ENCODE peak calls at places on chromosome 7, in seven cellular contexts. C is chondrocyte, I is A549, P is fibroblast of the aortic adventitia, Y is GM12865, L is astrocyte of the spinal cord, S is ovary. Q is an unnamed sample.

GRCh38 chr7:51186531-51186930 is 130.1 kb downstream of the COBL start:
- DNase-seq in C (no peak), I (no peak), P (no peak), Y (no peak), L (no peak), S (peak; percentile 21), Q (no peak)

GRCh38 chr7:142855756-142856564 is 1.1 kb downstream of the EPHB6 start:
- DNase-seq in C (peak; percentile 91), I (no peak), P (peak; percentile 70), Y (no peak), L (no peak), S (peak; percentile 55), Q (peak; percentile 93)

GRCh38 chr7:114930107-114930521 is 8.2 kb downstream of the MDFIC start:
- DNase-seq in C (no peak), I (no peak), P (no peak), Y (no peak), L (no peak), S (no peak), Q (no peak)

GRCh38 chr7:101550641-101551531 is 78.2 kb downstream of the MYL10 start:
- DNase-seq in C (peak; percentile 74), I (no peak), P (no peak), Y (no peak), L (no peak), S (no peak), Q (no peak)

GRCh38 chr7:12637819-12638592 is 49.4 kb upstream of the ARL4A start:
- DNase-seq in C (no peak), I (no peak), P (peak; percentile 47), Y (peak; percentile 14), L (no peak), S (no peak), Q (no peak)

GRCh38 chr7:28298870-28299484 is 113.3 kb upstream of the CREB5 start:
- DNase-seq in C (no peak), I (peak; percentile 84), P (peak; percentile 75), Y (no peak), L (peak; percentile 66), S (peak; percentile 10), Q (peak; percentile 78)

GRCh38 chr7:45863715-45864114 is 9.2 kb downstream of the CCDC201 start:
- DNase-seq in C (no peak), I (no peak), P (no peak), Y (no peak), L (no peak), S (no peak), Q (no peak)

GRCh38 chr7:12152196-12152918 is 58.7 kb upstream of the TMEM106B start:
- DNase-seq in C (no peak), I (no peak), P (no peak), Y (no peak), L (no peak), S (no peak), Q (no peak)

GRCh38 chr7:92982928-92983327 is 134.9 kb downstream of the SAMD9 start:
- DNase-seq in C (no peak), I (no peak), P (no peak), Y (no peak), L (no peak), S (no peak), Q (no peak)

GRCh38 chr7:100799037-100799896 is 28.1 kb downstream of the EPHB4 start:
- DNase-seq in C (no peak), I (peak; percentile 81), P (peak; percentile 70), Y (peak; percentile 73), L (peak; percentile 52), S (peak; percentile 74), Q (peak; percentile 85)

GRCh38 chr7:122485841-122486240 is 181.3 kb upstream of the FEZF1 start:
- DNase-seq in C (no peak), I (no peak), P (peak; percentile 30), Y (no peak), L (peak; percentile 65), S (no peak), Q (no peak)

GRCh38 chr7:73625276-73625675 is 954 bp upstream of the MLXIPL start:
- DNase-seq in C (no peak), I (no peak), P (no peak), Y (no peak), L (no peak), S (no peak), Q (no peak)

GRCh38 chr7:48292949-48293348 is 121.7 kb downstream of the ABCA13 start:
- DNase-seq in C (no peak), I (no peak), P (no peak), Y (no peak), L (no peak), S (no peak), Q (no peak)

GRCh38 chr7:51139796-51140195 is 176.8 kb downstream of the COBL start:
- DNase-seq in C (no peak), I (no peak), P (peak; percentile 50), Y (no peak), L (no peak), S (no peak), Q (peak; percentile 78)

GRCh38 chr7:55477781-55478374 is 94.4 kb downstream of the VOPP1 start:
- DNase-seq in C (no peak), I (no peak), P (peak; percentile 61), Y (no peak), L (peak; percentile 95), S (no peak), Q (no peak)

GRCh38 chr7:117132385-117133120 is 179.3 kb downstream of the ST7 start:
- DNase-seq in C (no peak), I (peak; percentile 80), P (peak; percentile 99), Y (no peak), L (peak; percentile 93), S (no peak), Q (peak; percentile 81)

GRCh38 chr7:77247206-77247850 is 47.7 kb upstream of the FGL2 start:
- DNase-seq in C (no peak), I (peak; percentile 82), P (peak; percentile 88), Y (peak; percentile 92), L (peak; percentile 74), S (no peak), Q (peak; percentile 74)
- TF ChIP-seq CTCF in C (peak; percentile 96), I (peak; percentile 87), P (peak; percentile 87), Y (peak; percentile 75), L (peak; percentile 88), S (no peak), Q (peak; percentile 79)

DNA sequence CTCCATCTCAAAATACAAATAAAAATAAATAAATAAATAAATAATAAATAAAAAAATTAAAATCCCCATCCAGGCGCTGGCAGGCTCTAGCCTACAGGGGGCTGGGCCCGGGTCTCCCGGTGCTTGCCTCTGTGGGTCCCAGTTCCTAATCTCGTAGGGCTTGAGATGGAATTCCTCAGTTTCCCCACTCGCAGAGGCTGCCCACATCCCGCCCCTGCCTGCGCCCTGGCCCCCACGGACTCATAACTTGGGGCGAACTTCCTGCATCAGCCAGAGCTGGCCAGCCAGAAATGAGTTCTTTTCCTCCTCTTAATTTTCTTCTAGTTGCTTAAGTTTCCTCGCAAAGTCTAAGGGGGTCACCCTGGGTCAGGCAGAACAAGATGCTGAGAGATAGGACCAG is 22.0 kb upstream of the SRRM3 start:
- DNase-seq in C (no peak), I (no peak), P (no peak), Y (no peak), L (no peak), S (no peak), Q (no peak)
- TF ChIP-seq CTCF in C (peak; percentile 20), I (no peak), P (no peak), Y (no peak), L (no peak), S (no peak), Q (no peak)

GRCh38 chr7:106565428-106565827 is 95.5 kb downstream of the CCDC71L start:
- DNase-seq in C (no peak), I (no peak), P (no peak), Y (no peak), L (no peak), S (no peak), Q (no peak)
- TF ChIP-seq CTCF in C (no peak), I (no peak), P (no peak), Y (no peak), L (no peak), S (no peak), Q (no peak)

DNA sequence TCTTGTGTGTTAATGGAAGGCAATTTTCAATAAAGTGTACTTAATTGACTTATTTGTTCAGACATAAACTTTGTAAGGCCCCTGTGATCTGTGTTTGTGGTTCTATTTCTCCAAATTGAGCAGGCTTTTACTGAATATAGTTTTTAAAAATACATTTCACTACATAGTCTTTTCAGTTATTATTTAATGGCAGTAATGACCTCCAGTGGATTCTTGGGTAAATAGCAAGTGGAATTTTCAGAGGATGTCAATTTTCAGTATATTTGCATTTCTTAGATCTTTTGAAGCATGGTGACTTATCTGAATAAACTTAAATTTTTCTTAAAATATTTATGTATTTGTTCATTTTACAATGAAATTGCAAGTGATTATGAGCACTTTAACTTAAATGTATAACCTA is 203.1 kb upstream of the PCLO start:
- DNase-seq in C (no peak), I (no peak), P (peak; percentile 8), Y (no peak), L (peak; percentile 18), S (no peak), Q (no peak)
- TF ChIP-seq CTCF in C (peak; percentile 77), I (no peak), P (peak; percentile 17), Y (no peak), L (peak; percentile 23), S (no peak), Q (no peak)

Q was measured in MCF 10A.